ENCODE peak calls at places on chromosomes 3 and 15, in four cellular contexts. T is HepG2, L is GM12878, P is K562. F is an unnamed sample.

GRCh38 chr3:177441281-177441812 is 244.1 kb upstream of the TBL1XR1 start:
- DNase-seq in L (no peak), P (no peak), T (no peak), F (no peak)

GRCh38 chr3:34727700-34728099 is 911.6 kb upstream of the ARPP21 start:
- DNase-seq in L (peak), P (no peak), T (peak), F (no peak)

GRCh38 chr3:169387751-169388696 is 275.5 kb downstream of the MECOM start:
- DNase-seq in T (peak), P (no peak), L (no peak), F (peak)

GRCh38 chr3:194296448-194296831 is 54.7 kb downstream of the CPN2 start:
- DNase-seq in P (no peak), T (peak), L (no peak), F (no peak)

GRCh38 chr3:193762657-193763056 is 169.6 kb downstream of the OPA1 start:
- DNase-seq in T (no peak), P (no peak), L (no peak), F (no peak)

GRCh38 chr3:118332699-118333098 is 701.9 kb downstream of the IGSF11 start:
- DNase-seq in L (no peak), T (no peak), P (no peak), F (no peak)

GRCh38 chr15:57054351-57054750 is 135.9 kb downstream of the TCF12 start:
- DNase-seq in T (no peak), L (no peak), P (no peak), F (no peak)

GRCh38 chr15:84731774-84732173 is 15.8 kb upstream of the SEC11A start:
- DNase-seq in T (no peak), P (no peak), L (no peak), F (no peak)

GRCh38 chr3:20648294-20648693 is 462.3 kb upstream of the SGO1 start:
- DNase-seq in L (no peak), T (no peak), P (no peak), F (no peak)

GRCh38 chr15:63198315-63198714 is 8.9 kb downstream of the RAB8B start:
- DNase-seq in L (no peak), T (no peak), P (no peak), F (no peak)

GRCh38 chr3:7447197-7447769 is 586.4 kb downstream of the GRM7 start:
- DNase-seq in L (peak), T (no peak), P (no peak), F (no peak)

GRCh38 chr3:43632269-43632733 is 10.5 kb upstream of the ANO10 start:
- DNase-seq in P (peak), L (no peak), T (no peak), F (no peak)

GRCh38 chr15:78565951-78566774 is 843 bp downstream of the CHRNA5 start:
- DNase-seq in T (peak), P (peak), L (no peak), F (peak)

GRCh38 chr3:184523825-184524615 is 37.6 kb upstream of the EPHB3 start:
- DNase-seq in L (no peak), T (no peak), P (peak), F (peak)

GRCh38 chr3:33146791-33147445 is 33.1 kb downstream of the CRTAP start:
- DNase-seq in L (no peak), P (no peak), T (no peak), F (no peak)

GRCh38 chr3:56773588-56774330 is 28.0 kb downstream of the ARHGEF3 start:
- DNase-seq in P (no peak), L (no peak), T (no peak), F (no peak)

GRCh38 chr3:37768107-37768809 is 93.4 kb upstream of the CTDSPL start:
- DNase-seq in L (no peak), T (peak), P (peak), F (peak)

GRCh38 chr15:66288796-66289195 is 4.6 kb upstream of the DIS3L start:
- DNase-seq in T (no peak), P (no peak), L (no peak), F (no peak)

GRCh38 chr3:99647081-99647480 is 8.7 kb downstream of the COL8A1 start:
- DNase-seq in L (no peak), P (no peak), T (no peak), F (no peak)

GRCh38 chr15:56341201-56341600 is 24.0 kb upstream of the TEX9 start:
- DNase-seq in P (no peak), T (no peak), L (no peak), F (no peak)

GRCh38 chr15:36130641-36131310 is 448.6 kb upstream of the CDIN1 start:
- DNase-seq in L (no peak), P (no peak), T (no peak), F (no peak)

DNA sequence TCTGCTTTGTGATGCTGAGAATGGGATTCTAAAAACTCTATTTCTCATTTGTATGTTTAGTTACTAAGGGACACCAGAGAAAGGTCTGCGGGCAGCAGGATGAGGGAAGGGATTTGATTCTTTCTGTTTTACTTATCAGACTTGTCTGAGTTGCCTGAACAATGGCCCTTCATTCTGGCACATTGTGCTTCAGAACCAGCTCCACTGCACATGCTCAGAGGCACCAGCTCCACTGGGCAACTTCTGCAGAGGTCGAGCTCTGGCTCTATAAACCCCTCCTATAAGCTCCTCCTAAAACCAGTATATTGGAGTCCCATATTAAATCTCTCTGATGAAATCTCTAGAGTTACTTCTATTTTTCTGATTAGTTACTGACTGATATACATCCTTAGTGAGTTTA is 453.2 kb upstream of the CDIN1 start:
- DNase-seq in L (no peak), T (no peak), P (no peak), F (no peak)
- TF ChIP-seq FOXK2 in L (no peak), T (no peak), P (no peak), F (no peak)

GRCh38 chr3:168341965-168342719 is 246.4 kb upstream of the GOLIM4 start:
- DNase-seq in P (no peak), L (no peak), T (no peak), F (no peak)
- TF ChIP-seq SP1 in P (no peak), L (no peak), T (no peak), F (no peak)

GRCh38 chr3:153291052-153291689 is 129.1 kb downstream of the RAP2B start:
- DNase-seq in P (peak), T (peak), L (no peak), F (peak)
- TF ChIP-seq FOXK2 in P (no peak), T (no peak), L (no peak), F (no peak)

GRCh38 chr15:88378259-88378658 is 88.9 kb downstream of the MRPL46 start:
- DNase-seq in P (no peak), L (no peak), T (no peak), F (no peak)

GRCh38 chr15:88376574-88377174 is 90.5 kb downstream of the MRPL46 start:
- DNase-seq in P (no peak), T (no peak), L (no peak), F (no peak)

GRCh38 chr15:88382482-88382983 is 84.7 kb downstream of the MRPL46 start:
- DNase-seq in T (no peak), P (no peak), L (no peak), F (no peak)

GRCh38 chr15:88375234-88375926 is 91.8 kb downstream of the MRPL46 start:
- DNase-seq in P (no peak), L (no peak), T (no peak), F (no peak)

DNA sequence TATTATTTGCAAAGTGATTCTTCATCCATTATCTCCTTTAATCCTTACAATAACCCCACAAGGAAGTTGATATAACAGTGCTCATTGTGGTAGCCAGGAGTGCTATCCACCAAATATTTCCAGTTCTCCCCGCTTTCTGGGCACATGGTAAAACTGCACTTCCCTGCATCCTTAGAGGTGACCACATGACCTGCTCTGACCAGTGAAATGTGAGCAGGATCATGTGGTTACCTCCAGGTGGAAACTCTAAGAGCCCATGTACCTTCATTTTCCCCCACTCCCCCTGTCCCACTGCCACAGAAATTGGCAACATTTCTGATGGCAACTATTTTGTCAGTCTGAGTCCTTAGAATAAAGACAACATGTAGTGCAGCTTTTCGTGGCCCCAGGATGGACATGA is 89.7 kb downstream of the MRPL46 start:
- DNase-seq in T (no peak), P (no peak), L (no peak), F (no peak)
- TF ChIP-seq SP1 in T (no peak), P (no peak), L (no peak), F (no peak)

GRCh38 chr3:171614318-171614967 is 154.2 kb upstream of the TNIK start:
- DNase-seq in T (peak), P (peak), L (no peak), F (peak)
- TF ChIP-seq FOXK2 in T (no peak), P (no peak), L (no peak), F (no peak)

DNA sequence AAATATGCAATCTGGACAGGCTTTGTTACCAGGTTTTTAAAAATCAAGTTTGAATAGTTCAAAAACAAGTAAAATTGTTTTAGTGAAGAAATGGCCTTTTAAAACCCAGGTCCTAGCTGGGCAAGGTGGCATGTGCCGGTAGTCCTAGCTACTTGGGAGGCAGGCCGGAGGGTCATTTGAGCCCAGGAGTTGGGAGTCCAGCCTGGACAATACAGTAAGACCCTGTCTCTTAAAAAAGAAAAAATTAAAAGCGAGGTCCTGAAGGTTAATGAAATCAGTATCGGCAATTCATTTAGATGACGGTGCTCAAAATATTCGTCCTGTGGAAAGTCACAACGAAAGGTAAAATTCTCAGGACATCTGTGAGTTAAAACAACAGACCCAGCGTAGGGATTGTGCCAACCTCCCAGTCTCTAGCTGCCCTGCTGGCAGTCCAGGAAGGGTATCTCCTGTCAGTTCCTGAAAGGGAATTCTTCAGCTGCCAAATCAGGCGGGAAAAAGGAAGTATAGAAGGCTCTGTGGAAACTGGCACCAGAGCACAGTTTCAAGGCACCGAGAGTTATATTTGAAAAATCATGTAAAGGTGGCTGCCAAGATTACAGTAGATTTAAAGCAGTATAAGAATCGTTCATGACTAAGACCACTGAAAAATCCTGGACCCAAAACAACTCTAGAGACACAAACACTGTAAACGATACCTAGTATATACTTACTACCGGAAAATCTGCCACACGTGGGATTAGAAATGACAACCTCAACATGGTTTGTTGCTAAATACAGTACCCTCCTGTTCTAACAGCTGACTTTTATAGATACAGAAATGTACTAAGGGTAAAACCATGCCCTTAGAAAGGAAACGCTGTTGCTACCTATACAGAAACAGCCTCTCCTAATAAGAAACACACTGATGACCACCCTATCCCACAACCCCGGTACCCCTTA is 1.2 kb upstream of the ABHD17C start:
- DNase-seq in P (no peak), L (no peak), T (no peak), F (no peak)
- TF ChIP-seq SP1 in P (no peak), L (no peak), T (no peak), F (no peak)

GRCh38 chr3:71304261-71304646 is 279.3 kb downstream of the FOXP1 start:
- DNase-seq in T (no peak), L (no peak), P (no peak), F (no peak)

GRCh38 chr3:71302604-71303003 is 280.9 kb downstream of the FOXP1 start:
- DNase-seq in T (no peak), L (no peak), P (no peak), F (no peak)

GRCh38 chr3:71305246-71306206 is 278.0 kb downstream of the FOXP1 start:
- DNase-seq in L (no peak), T (peak), P (no peak), F (peak)

GRCh38 chr3:71303627-71304260 is 279.8 kb downstream of the FOXP1 start:
- DNase-seq in P (no peak), L (no peak), T (no peak), F (no peak)

GRCh38 chr3:71304684-71305083 is 278.8 kb downstream of the FOXP1 start:
- DNase-seq in L (no peak), P (no peak), T (peak), F (no peak)
- TF ChIP-seq FOXK2 in L (no peak), P (no peak), T (no peak), F (no peak)

DNA sequence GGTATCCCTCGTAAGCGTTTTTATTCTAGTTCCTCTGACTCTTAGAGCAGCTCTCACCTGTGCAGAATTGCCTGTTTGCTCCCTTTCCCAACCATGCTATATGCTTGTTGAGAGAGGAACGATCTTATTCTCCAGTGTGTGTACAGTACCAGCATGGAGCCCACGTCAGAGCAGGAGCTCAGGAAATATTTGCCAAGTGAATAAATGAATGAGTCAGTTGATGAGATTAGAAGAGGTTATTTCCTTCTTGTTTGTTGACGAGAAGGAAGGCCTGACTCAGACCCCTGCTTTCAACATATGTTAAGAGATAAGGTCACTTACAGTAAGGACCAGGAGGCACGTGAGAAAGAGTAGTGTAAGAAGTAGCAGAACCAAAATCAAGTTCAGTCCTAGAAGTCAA is 106.3 kb upstream of the ABHD17C start:
- DNase-seq in P (no peak), L (no peak), T (peak), F (no peak)
- TF ChIP-seq SP1 in P (no peak), L (no peak), T (no peak), F (no peak)